ENCODE peak calls at places on chromosomes 6 and 20, in five cellular contexts. B is breast epithelium; Q is GM12865; O is T follicular helper cell; M is stimulated activated CD8-positive, alpha-beta memory T cell treated with anti-CD3 and anti-CD28 coated beads, Interleukin-4, amount 100 ng/mL, for 1 hour. K is an unnamed sample.

GRCh38 chr6:12208190-12208589 is 82.0 kb upstream of the EDN1 start:
- DNase-seq in M (no peak), O (no peak), B (no peak), Q (no peak), K (no peak)

GRCh38 chr6:138663892-138664291 is 109.7 kb upstream of the CCDC28A start:
- DNase-seq in M (no peak), B (no peak), Q (no peak), O (no peak), K (no peak)

GRCh38 chr6:4017847-4018193 is 61.1 kb downstream of the FAM217A start:
- DNase-seq in O (no peak), B (no peak), M (no peak), Q (peak), K (no peak)

GRCh38 chr6:139534472-139535115 is 160.1 kb upstream of the CITED2 start:
- DNase-seq in Q (peak), B (no peak), O (no peak), M (no peak), K (no peak)

GRCh38 chr20:881051-881820 is 34.9 kb downstream of the ANGPT4 start:
- DNase-seq in Q (peak), O (no peak), B (no peak), M (no peak), K (no peak)

GRCh38 chr6:122995930-122996796 is at the start of gene CLVS2:
- DNase-seq in O (no peak), B (no peak), Q (no peak), M (no peak), K (peak)

GRCh38 chr20:25295386-25296093 is 47.7 kb downstream of the PYGB start:
- DNase-seq in Q (no peak), B (peak), M (no peak), O (no peak), K (no peak)

GRCh38 chr20:41152108-41152757 is 14.9 kb downstream of the PLCG1 start:
- DNase-seq in M (no peak), Q (no peak), B (no peak), O (no peak), K (no peak)

GRCh38 chr6:106976270-106976669 is 1.7 kb upstream of the CD24 start:
- DNase-seq in O (no peak), M (no peak), Q (no peak), B (no peak), K (no peak)

GRCh38 chr6:42428326-42429041 is 23.2 kb downstream of the TRERF1 start:
- DNase-seq in M (no peak), B (no peak), O (no peak), Q (peak), K (peak)

GRCh38 chr6:87905101-87905517 is 142.5 kb upstream of the SPACA1 start:
- DNase-seq in Q (peak), O (no peak), M (no peak), B (no peak), K (no peak)

GRCh38 chr6:30234361-30234760 is 21.2 kb upstream of the TRIM26 start:
- DNase-seq in B (no peak), O (no peak), Q (no peak), M (no peak), K (no peak)

GRCh38 chr20:46572181-46572580 is 21.7 kb upstream of the OCSTAMP start:
- DNase-seq in O (no peak), Q (no peak), M (no peak), B (no peak), K (no peak)

GRCh38 chr6:5276596-5276995 is 15.3 kb downstream of the FARS2 start:
- DNase-seq in Q (no peak), B (no peak), O (no peak), M (no peak), K (no peak)

GRCh38 chr6:120214097-120214496 is 864.5 kb upstream of the MAN1A1 start:
- DNase-seq in O (no peak), B (no peak), M (no peak), Q (no peak), K (no peak)

GRCh38 chr6:152273002-152273401 is 364.2 kb downstream of the SYNE1 start:
- DNase-seq in B (no peak), M (no peak), Q (no peak), O (no peak), K (peak)

GRCh38 chr20:36396847-36397246 is 90.7 kb downstream of the DLGAP4 start:
- DNase-seq in Q (no peak), B (no peak), M (no peak), O (no peak), K (no peak)